ENCODE peak calls at places on chromosomes 11 and 22, in four cellular contexts. U is GM10248, K is RWPE1, N is pons. E is an unnamed sample.

GRCh38 chr11:26700536-26701235 is 21.2 kb downstream of the SLC5A12 start:
- DNase-seq in U (no peak), K (no peak), N (no peak), E (no peak)

GRCh38 chr11:59173080-59173963 is 1.4 kb downstream of the DTX4 start:
- DNase-seq in U (no peak), N (peak), K (peak), E (no peak)

GRCh38 chr22:33519140-33519973 is 400.9 kb downstream of the LARGE1 start:
- DNase-seq in N (peak), U (peak), K (no peak), E (no peak)

GRCh38 chr22:43148581-43148980 is 2.8 kb upstream of the TSPO start:
- DNase-seq in K (no peak), N (no peak), U (no peak), E (no peak)

GRCh38 chr11:76629133-76629852 is 41.3 kb downstream of the LRRC32 start:
- DNase-seq in N (peak), U (no peak), K (no peak), E (peak)

GRCh38 chr11:98143661-98144060 is 877.1 kb upstream of the CNTN5 start:
- DNase-seq in U (no peak), K (no peak), N (no peak), E (no peak)

GRCh38 chr11:115191761-115192160 is 312.5 kb downstream of the CADM1 start:
- DNase-seq in N (no peak), K (no peak), U (no peak), E (no peak)

GRCh38 chr22:46053563-46054090 is 76.7 kb upstream of the WNT7B start:
- DNase-seq in N (peak), K (peak), U (no peak), E (peak)

GRCh38 chr11:76568621-76569020 is 101.9 kb downstream of the LRRC32 start:
- DNase-seq in N (no peak), U (no peak), K (no peak), E (no peak)

GRCh38 chr11:62345862-62346261 is 8.6 kb downstream of the ASRGL1 start:
- DNase-seq in N (no peak), U (no peak), K (no peak), E (no peak)

GRCh38 chr22:27100789-27101188 is 443.4 kb downstream of the MIAT start:
- DNase-seq in U (no peak), N (no peak), K (no peak), E (no peak)

GRCh38 chr11:120027546-120028180 is 110.2 kb downstream of the TRIM29 start:
- DNase-seq in K (no peak), U (no peak), N (no peak), E (no peak)

GRCh38 chr22:37806409-37807338 is 1.1 kb upstream of the GCAT start:
- DNase-seq in U (no peak), K (no peak), N (no peak), E (no peak)

GRCh38 chr22:40177738-40178416 is at the start of gene TNRC6B:
- DNase-seq in N (peak), K (peak), U (peak), E (peak)

GRCh38 chr11:83951521-83951920 is 665.4 kb upstream of the CCDC90B start:
- DNase-seq in U (no peak), N (no peak), K (no peak), E (no peak)

GRCh38 chr22:27100323-27100722 is 442.9 kb downstream of the MIAT start:
- DNase-seq in K (no peak), U (no peak), N (no peak), E (no peak)

GRCh38 chr11:70680781-70681281 is 282.5 kb downstream of the CTTN start:
- DNase-seq in N (no peak), U (no peak), K (no peak), E (no peak)

GRCh38 chr11:124446926-124447325 is 1.4 kb upstream of the OR8B8 start:
- DNase-seq in N (no peak), U (no peak), K (no peak), E (no peak)

GRCh38 chr11:116217006-116217405 is 555.8 kb downstream of the BUD13 start:
- DNase-seq in N (peak), K (no peak), U (no peak), E (peak)

GRCh38 chr22:48782817-48783511 is 1044.7 kb downstream of the BRD1 start:
- DNase-seq in N (peak), U (peak), K (no peak), E (no peak)

GRCh38 chr11:62832346-62833234 is at the start of gene TEX54:
- DNase-seq in N (no peak), K (no peak), U (no peak), E (no peak)

GRCh38 chr11:22521226-22521625 is 104.4 kb downstream of the FANCF start:
- DNase-seq in U (no peak), K (peak), N (no peak), E (no peak)

GRCh38 chr11:3173795-3174194 is 8.7 kb upstream of the OSBPL5 start:
- DNase-seq in N (no peak), K (no peak), U (no peak), E (no peak)

GRCh38 chr11:44632466-44633123 is 67.1 kb downstream of the CD82 start:
- DNase-seq in N (no peak), K (no peak), U (peak), E (peak)

GRCh38 chr22:35150163-35151107 is 84.5 kb downstream of the ISX start:
- DNase-seq in U (peak), K (peak), N (peak), E (peak)

GRCh38 chr11:235998-236773 is at the start of gene SIRT3:
- DNase-seq in K (peak), U (peak), N (peak), E (peak)

GRCh38 chr11:113111156-113111555 is 149.9 kb downstream of the NCAM1 start:
- DNase-seq in U (no peak), K (no peak), N (no peak), E (no peak)

GRCh38 chr11:28505216-28505615 is 397.0 kb downstream of the METTL15 start:
- DNase-seq in N (no peak), U (no peak), K (no peak), E (no peak)

GRCh38 chr11:109439684-109440083 is 17.7 kb downstream of the C11orf87 start:
- DNase-seq in K (no peak), U (no peak), N (no peak), E (no peak)

GRCh38 chr11:27718853-27719574 is 18.8 kb upstream of the BDNF start:
- DNase-seq in N (no peak), K (peak), U (no peak), E (no peak)

GRCh38 chr11:61477126-61477525 is 31.4 kb upstream of the LRRC10B start:
- DNase-seq in N (no peak), K (no peak), U (no peak), E (no peak)

GRCh38 chr22:45629469-45630089 is 42.1 kb upstream of the ATXN10 start:
- DNase-seq in N (no peak), U (no peak), K (no peak), E (no peak)

GRCh38 chr11:35617316-35617686 is 959 bp upstream of the FJX1 start:
- DNase-seq in K (no peak), U (no peak), N (no peak), E (no peak)

GRCh38 chr11:122995526-122995925 is 13.9 kb upstream of the BSX start:
- DNase-seq in U (no peak), N (no peak), K (no peak), E (no peak)

E was measured in stimulated activated CD4-positive, alpha-beta T cell treated with anti-CD3 and anti-CD28 coated beads, Interleukin-4, amount 100 ng/mL, for 1 hour.